ENCODE peak calls at places on chromosomes 3 and 15, in eight cellular contexts. Q, Z, U, O, Y, K, J and R are unnamed samples.

GRCh38 chr3:39849992-39850706 is 40.7 kb downstream of the MYRIP start:
- DNase-seq in Q (no peak), Z (no peak), U (no peak), O (no peak), Y (no peak), K (no peak), J (no peak), R (no peak)

GRCh38 chr3:62277470-62277869 is 95.9 kb downstream of the FEZF2 start:
- DNase-seq in Q (no peak), Z (no peak), U (no peak), O (no peak), Y (no peak), K (no peak), J (no peak), R (no peak)

GRCh38 chr3:191627064-191627463 is 166.1 kb downstream of the PYDC2 start:
- DNase-seq in Q (no peak), Z (no peak), U (no peak), O (no peak), Y (no peak), K (no peak), J (no peak), R (no peak)

GRCh38 chr15:100036030-100036429 is 302.8 kb upstream of the LYSMD4 start:
- DNase-seq in Q (no peak), Z (no peak), U (no peak), O (no peak), Y (no peak), K (no peak), J (no peak), R (no peak)

GRCh38 chr3:7728566-7729519 is 772.8 kb upstream of the LMCD1 start:
- DNase-seq in Q (no peak), Z (no peak), U (no peak), O (no peak), Y (no peak), K (no peak), J (no peak), R (no peak)

GRCh38 chr15:38084289-38084688 is 149.8 kb downstream of the TMCO5A start:
- DNase-seq in Q (peak), Z (no peak), U (no peak), O (no peak), Y (no peak), K (peak), J (no peak), R (peak)

GRCh38 chr3:13177641-13178040 is 104.4 kb upstream of the IQSEC1 start:
- DNase-seq in Q (no peak), Z (no peak), U (no peak), O (no peak), Y (no peak), K (no peak), J (no peak), R (no peak)

GRCh38 chr3:182989566-182989965 is 9.2 kb upstream of the DCUN1D1 start:
- DNase-seq in Q (no peak), Z (no peak), U (no peak), O (no peak), Y (no peak), K (no peak), J (no peak), R (no peak)

GRCh38 chr3:15386352-15386751 is 41.0 kb downstream of the METTL6 start:
- DNase-seq in Q (no peak), Z (no peak), U (no peak), O (no peak), Y (no peak), K (no peak), J (no peak), R (no peak)

GRCh38 chr15:66670698-66671580 is 31.1 kb upstream of the SMAD6 start:
- DNase-seq in Q (no peak), Z (peak), U (peak), O (no peak), Y (no peak), K (no peak), J (no peak), R (no peak)

GRCh38 chr3:37949866-37950265 is 40.7 kb upstream of the VILL start:
- DNase-seq in Q (peak), Z (no peak), U (no peak), O (no peak), Y (no peak), K (peak), J (no peak), R (peak)

GRCh38 chr3:183533410-183534132 is 21.9 kb downstream of the KLHL6 start:
- DNase-seq in Q (no peak), Z (no peak), U (peak), O (peak), Y (no peak), K (no peak), J (no peak), R (no peak)

GRCh38 chr3:25515131-25515530 is 87.1 kb downstream of the RARB start:
- DNase-seq in Q (no peak), Z (no peak), U (no peak), O (no peak), Y (no peak), K (no peak), J (no peak), R (no peak)

GRCh38 chr3:185330238-185330637 is 32.7 kb upstream of the MAP3K13 start:
- DNase-seq in Q (no peak), Z (no peak), U (no peak), O (no peak), Y (no peak), K (no peak), J (no peak), R (no peak)

GRCh38 chr3:65439641-65440040 is 599.1 kb downstream of the MAGI1 start:
- DNase-seq in Q (peak), Z (no peak), U (peak), O (peak), Y (no peak), K (peak), J (peak), R (peak)

GRCh38 chr15:39282663-39283208 is 298.1 kb upstream of the THBS1 start:
- DNase-seq in Q (no peak), Z (no peak), U (no peak), O (no peak), Y (no peak), K (no peak), J (no peak), R (no peak)

GRCh38 chr15:56356616-56357015 is 8.6 kb upstream of the TEX9 start:
- DNase-seq in Q (no peak), Z (no peak), U (no peak), O (no peak), Y (no peak), K (peak), J (no peak), R (peak)

GRCh38 chr3:147925272-147925671 is 516.1 kb downstream of the ZIC1 start:
- DNase-seq in Q (no peak), Z (no peak), U (no peak), O (no peak), Y (no peak), K (no peak), J (no peak), R (no peak)

GRCh38 chr3:97823503-97824004 is 1.7 kb downstream of the CRYBG3 start:
- DNase-seq in Q (no peak), Z (no peak), U (no peak), O (no peak), Y (no peak), K (peak), J (no peak), R (no peak)

GRCh38 chr15:40782609-40783227 is 12.9 kb downstream of the C15orf62 start:
- DNase-seq in Q (no peak), Z (peak), U (peak), O (no peak), Y (peak), K (peak), J (no peak), R (no peak)

GRCh38 chr3:150371741-150372254 is 36.3 kb upstream of the TSC22D2 start:
- DNase-seq in Q (peak), Z (no peak), U (peak), O (peak), Y (no peak), K (peak), J (no peak), R (peak)

GRCh38 chr15:49343546-49343945 is 79.5 kb upstream of the FGF7 start:
- DNase-seq in Q (peak), Z (no peak), U (no peak), O (no peak), Y (no peak), K (no peak), J (no peak), R (no peak)

GRCh38 chr3:172225215-172225707 is 185.9 kb downstream of the FNDC3B start:
- DNase-seq in Q (no peak), Z (no peak), U (no peak), O (no peak), Y (no peak), K (no peak), J (no peak), R (no peak)

GRCh38 chr3:172357850-172358754 is 90.2 kb downstream of the GHSR start:
- DNase-seq in Q (no peak), Z (no peak), U (no peak), O (no peak), Y (no peak), K (peak), J (no peak), R (no peak)

GRCh38 chr15:57003418-57003817 is 85.0 kb downstream of the TCF12 start:
- DNase-seq in Q (peak), Z (no peak), U (no peak), O (no peak), Y (no peak), K (peak), J (no peak), R (peak)

GRCh38 chr3:180690061-180690460 is 10.8 kb upstream of the CCDC39 start:
- DNase-seq in Q (no peak), Z (no peak), U (no peak), O (no peak), Y (no peak), K (no peak), J (no peak), R (no peak)

GRCh38 chr3:97872209-97873042 is 50.6 kb downstream of the CRYBG3 start:
- DNase-seq in Q (peak), Z (no peak), U (no peak), O (peak), Y (peak), K (peak), J (no peak), R (peak)

GRCh38 chr3:143081844-143082778 is 37.5 kb upstream of the CHST2 start:
- DNase-seq in Q (no peak), Z (no peak), U (peak), O (no peak), Y (no peak), K (no peak), J (no peak), R (no peak)
- H3K4me3 ChIP-seq in Q (no peak), Z (no peak), U (no peak), O (no peak), Y (no peak), K (no peak), J (peak), R (no peak)

DNA sequence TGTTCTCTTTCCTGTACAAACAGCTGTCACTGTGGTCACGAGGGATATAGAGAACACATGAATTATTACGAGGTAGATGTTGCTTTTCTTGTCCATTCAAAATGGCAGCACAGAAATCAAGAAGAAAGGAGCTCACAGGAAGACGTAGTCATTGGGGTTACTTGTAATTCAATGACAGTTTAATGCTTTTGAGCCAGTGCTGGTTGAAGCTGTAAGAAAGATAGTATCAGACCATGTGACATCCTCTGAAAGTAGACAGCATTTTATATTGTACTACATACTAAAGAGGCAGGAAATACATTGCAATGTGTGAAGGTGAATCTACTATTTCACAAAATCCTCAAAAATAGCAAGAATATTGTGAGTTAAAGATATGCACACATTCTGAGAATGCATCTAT is 140.3 kb downstream of the ABI3BP start:
- DNase-seq in Q (no peak), Z (no peak), U (no peak), O (no peak), Y (no peak), K (no peak), J (no peak), R (no peak)
- H3K4me3 ChIP-seq in Q (no peak), Z (no peak), U (no peak), O (no peak), Y (no peak), K (no peak), J (no peak), R (no peak)

GRCh38 chr15:84658788-84659411 is 901 bp upstream of the NMB start:
- DNase-seq in Q (no peak), Z (no peak), U (no peak), O (no peak), Y (no peak), K (no peak), J (no peak), R (no peak)
- H3K4me3 ChIP-seq in Q (peak), Z (peak), U (peak), O (no peak), Y (peak), K (no peak), J (peak), R (no peak)

GRCh38 chr15:85414495-85414894 is 34.1 kb downstream of the AKAP13 start:
- DNase-seq in Q (peak), Z (no peak), U (no peak), O (no peak), Y (peak), K (peak), J (no peak), R (peak)
- H3K4me3 ChIP-seq in Q (no peak), Z (no peak), U (no peak), O (no peak), Y (no peak), K (no peak), J (no peak), R (no peak)

DNA sequence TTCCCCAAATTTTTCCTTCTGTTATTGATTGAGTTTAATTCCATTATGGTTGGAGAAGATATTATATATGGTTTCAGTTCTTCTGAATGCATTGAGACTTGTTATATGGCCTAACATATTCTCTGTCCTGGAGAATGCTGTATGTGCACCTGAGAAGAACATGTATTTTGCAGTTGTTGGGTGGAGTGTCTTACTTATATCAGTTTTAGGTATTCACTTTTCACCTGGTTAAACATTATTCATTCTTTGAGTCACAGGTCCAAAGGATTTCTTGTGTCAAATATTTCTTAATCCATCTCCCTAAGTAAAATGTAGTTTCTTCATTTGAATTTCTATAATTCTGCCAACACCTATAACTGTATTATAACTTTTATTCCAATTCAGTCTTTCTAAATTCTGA is 17.8 kb downstream of the ACKR2 start:
- DNase-seq in Q (no peak), Z (no peak), U (no peak), O (no peak), Y (no peak), K (no peak), J (no peak), R (no peak)
- H3K4me3 ChIP-seq in Q (no peak), Z (no peak), U (no peak), O (no peak), Y (no peak), K (no peak), J (no peak), R (no peak)

GRCh38 chr3:125212096-125212508 is 446 bp downstream of the SLC12A8 start:
- DNase-seq in Q (no peak), Z (peak), U (no peak), O (no peak), Y (no peak), K (no peak), J (no peak), R (no peak)

GRCh38 chr3:125212509-125213372 is at the start of gene SLC12A8:
- DNase-seq in Q (no peak), Z (peak), U (peak), O (no peak), Y (no peak), K (no peak), J (no peak), R (no peak)

GRCh38 chr3:125214738-125215137 is 2.2 kb upstream of the SLC12A8 start:
- DNase-seq in Q (no peak), Z (no peak), U (no peak), O (no peak), Y (no peak), K (no peak), J (no peak), R (no peak)

GRCh38 chr3:125213946-125214542 is 1.5 kb upstream of the SLC12A8 start:
- DNase-seq in Q (peak), Z (no peak), U (no peak), O (peak), Y (no peak), K (peak), J (no peak), R (peak)

GRCh38 chr3:125211523-125212095 is 939 bp downstream of the SLC12A8 start:
- DNase-seq in Q (no peak), Z (no peak), U (no peak), O (no peak), Y (no peak), K (no peak), J (no peak), R (no peak)
- H3K4me3 ChIP-seq in Q (no peak), Z (peak), U (peak), O (peak), Y (no peak), K (peak), J (peak), R (peak)

GRCh38 chr3:123511084-123511483 is 62.2 kb upstream of the ADCY5 start:
- DNase-seq in Q (no peak), Z (no peak), U (no peak), O (no peak), Y (no peak), K (no peak), J (no peak), R (no peak)
- H3K4me3 ChIP-seq in Q (no peak), Z (no peak), U (no peak), O (no peak), Y (no peak), K (no peak), J (no peak), R (no peak)

GRCh38 chr3:138445654-138446053 is 11.2 kb downstream of the ESYT3 start:
- DNase-seq in Q (no peak), Z (no peak), U (no peak), O (no peak), Y (no peak), K (no peak), J (no peak), R (no peak)
- H3K4me3 ChIP-seq in Q (no peak), Z (no peak), U (no peak), O (no peak), Y (no peak), K (no peak), J (no peak), R (no peak)

DNA sequence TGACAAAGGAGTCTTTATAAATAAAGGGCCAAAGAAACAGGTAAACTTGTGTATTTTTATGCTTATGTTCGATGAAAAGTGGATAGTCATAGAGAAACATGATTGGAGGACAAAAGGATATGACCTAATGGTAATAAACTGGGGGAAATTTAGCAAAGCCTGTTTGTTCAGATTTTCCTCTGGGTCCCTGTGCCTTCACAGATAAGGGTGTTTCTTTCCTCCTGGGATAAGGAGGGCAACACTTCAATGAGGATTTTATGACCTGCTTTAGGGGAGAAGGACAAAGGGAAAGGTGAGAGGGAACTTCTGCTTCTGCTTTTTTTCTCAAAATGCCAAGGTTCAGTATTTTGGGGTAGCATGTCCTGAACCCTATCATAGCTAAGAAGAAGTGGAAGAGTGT is 531.3 kb upstream of the ALCAM start:
- DNase-seq in Q (no peak), Z (no peak), U (no peak), O (no peak), Y (no peak), K (no peak), J (no peak), R (no peak)
- H3K4me3 ChIP-seq in Q (no peak), Z (no peak), U (no peak), O (no peak), Y (no peak), K (no peak), J (no peak), R (no peak)